ENCODE peak calls at places on chromosomes 2 and 18, in five cellular contexts. Q is SK-N-SH, C is GM12878, N is HepG2, J is IMR-90. I is an unnamed sample.

GRCh38 chr2:37389984-37390765 is 45.7 kb downstream of the QPCT start:
- DNase-seq in Q (no peak), C (peak), N (peak), J (peak), I (peak)

GRCh38 chr2:24658531-24659202 is 134.5 kb downstream of the PTRHD1 start:
- DNase-seq in N (no peak), C (no peak), J (no peak), Q (no peak), I (no peak)

GRCh38 chr2:102010767-102011351 is 19.1 kb downstream of the IL1R2 start:
- DNase-seq in C (no peak), J (no peak), Q (no peak), N (no peak), I (no peak)

GRCh38 chr2:24048662-24049484 is 668 bp upstream of the FKBP1B start:
- DNase-seq in N (no peak), J (no peak), C (no peak), Q (peak), I (no peak)

GRCh38 chr18:26971327-26971918 is 105.9 kb upstream of the AQP4 start:
- DNase-seq in N (no peak), Q (no peak), J (no peak), C (no peak), I (no peak)

GRCh38 chr2:175030380-175031271 is 25.4 kb upstream of the CHN1 start:
- DNase-seq in Q (peak), N (peak), C (no peak), J (peak), I (peak)

GRCh38 chr2:11411768-11412448 is 54.1 kb downstream of the E2F6 start:
- DNase-seq in C (no peak), J (peak), N (peak), Q (peak), I (peak)

GRCh38 chr2:229431331-229431954 is 160.4 kb upstream of the PID1 start:
- DNase-seq in C (no peak), Q (peak), N (peak), J (peak), I (peak)

GRCh38 chr2:58436842-58437241 is 195.7 kb upstream of the FANCL start:
- DNase-seq in J (no peak), Q (no peak), N (no peak), C (no peak), I (no peak)

GRCh38 chr2:122478108-122478507 is 722.7 kb downstream of the TSN start:
- DNase-seq in J (no peak), C (no peak), Q (no peak), N (no peak), I (no peak)

GRCh38 chr2:11239718-11240462 is 84.6 kb downstream of the SLC66A3 start:
- DNase-seq in C (no peak), N (peak), Q (no peak), J (peak), I (peak)

GRCh38 chr18:78664048-78664447 is 315.6 kb upstream of the SALL3 start:
- DNase-seq in C (no peak), J (no peak), Q (no peak), N (no peak), I (no peak)

GRCh38 chr2:189318761-189319160 is 122.5 kb upstream of the WDR75 start:
- DNase-seq in N (no peak), Q (peak), C (no peak), J (peak), I (no peak)

GRCh38 chr2:103176289-103176915 is 414.6 kb downstream of the TMEM182 start:
- DNase-seq in N (no peak), Q (no peak), C (no peak), J (no peak), I (no peak)

GRCh38 chr2:71042287-71042686 is 26.2 kb upstream of the NAGK start:
- DNase-seq in N (no peak), Q (no peak), C (no peak), J (no peak), I (no peak)

GRCh38 chr18:37754141-37754540 is 188.5 kb upstream of the CELF4 start:
- DNase-seq in N (no peak), Q (no peak), C (no peak), J (no peak), I (no peak)

GRCh38 chr2:146801886-146802285 is 1042.9 kb upstream of the ACVR2A start:
- DNase-seq in C (no peak), J (no peak), N (no peak), Q (no peak), I (no peak)

GRCh38 chr2:127424598-127425379 is 6.6 kb downstream of the PROC start:
- DNase-seq in C (no peak), J (no peak), Q (no peak), N (no peak), I (no peak)

GRCh38 chr18:37476182-37476581 is 89.4 kb downstream of the CELF4 start:
- DNase-seq in C (no peak), N (peak), Q (peak), J (peak), I (peak)

GRCh38 chr2:169734172-169734847 is 678 bp downstream of the KLHL23 start:
- DNase-seq in Q (peak), J (no peak), N (no peak), C (no peak), I (peak)

GRCh38 chr2:12428786-12429185 is 287.9 kb upstream of the TRIB2 start:
- DNase-seq in C (no peak), Q (no peak), J (peak), N (no peak), I (no peak)

GRCh38 chr2:12177052-12177994 is 430.9 kb downstream of the LPIN1 start:
- DNase-seq in C (peak), N (peak), Q (peak), J (peak), I (peak)

DNA sequence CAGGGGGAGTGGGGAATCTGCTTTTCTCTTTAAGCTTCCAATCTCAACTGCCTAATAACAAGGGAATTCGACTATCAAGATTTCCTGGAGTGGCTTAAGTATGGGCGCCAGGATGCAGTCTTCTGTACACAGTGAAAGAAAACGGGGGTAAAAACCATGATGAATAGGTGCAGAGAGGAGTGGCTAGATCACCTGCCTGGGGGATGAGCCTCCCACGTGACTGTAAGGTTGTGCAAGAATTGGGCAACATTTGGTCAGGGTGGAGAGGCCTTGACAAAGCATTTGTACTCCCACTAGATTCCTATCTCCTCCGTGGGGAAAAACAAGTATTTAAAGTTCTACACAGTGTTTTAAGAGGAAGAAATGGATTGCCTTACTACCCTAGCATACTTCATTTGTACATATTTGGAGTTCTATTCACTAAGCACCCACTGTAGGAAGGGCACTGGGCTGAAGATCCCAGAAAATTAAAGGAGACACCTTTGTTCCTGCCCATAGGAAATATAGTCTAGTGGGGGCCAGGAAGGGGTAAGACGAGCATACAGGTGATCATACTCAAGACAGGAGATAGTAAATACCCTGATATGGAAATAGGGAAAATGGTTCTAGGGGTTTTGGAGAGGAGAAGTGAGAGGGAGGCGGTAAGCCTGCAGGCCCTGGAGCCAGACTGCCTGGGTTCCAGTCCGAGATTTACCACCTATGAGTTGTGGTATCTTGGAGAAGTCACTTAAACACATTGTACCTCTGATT is 29.2 kb downstream of the EPAS1 start:
- DNase-seq in J (no peak), C (no peak), N (peak), Q (no peak), I (peak)
- TF ChIP-seq MXI1 in J (no peak), C (no peak), N (no peak), Q (no peak), I (no peak)

DNA sequence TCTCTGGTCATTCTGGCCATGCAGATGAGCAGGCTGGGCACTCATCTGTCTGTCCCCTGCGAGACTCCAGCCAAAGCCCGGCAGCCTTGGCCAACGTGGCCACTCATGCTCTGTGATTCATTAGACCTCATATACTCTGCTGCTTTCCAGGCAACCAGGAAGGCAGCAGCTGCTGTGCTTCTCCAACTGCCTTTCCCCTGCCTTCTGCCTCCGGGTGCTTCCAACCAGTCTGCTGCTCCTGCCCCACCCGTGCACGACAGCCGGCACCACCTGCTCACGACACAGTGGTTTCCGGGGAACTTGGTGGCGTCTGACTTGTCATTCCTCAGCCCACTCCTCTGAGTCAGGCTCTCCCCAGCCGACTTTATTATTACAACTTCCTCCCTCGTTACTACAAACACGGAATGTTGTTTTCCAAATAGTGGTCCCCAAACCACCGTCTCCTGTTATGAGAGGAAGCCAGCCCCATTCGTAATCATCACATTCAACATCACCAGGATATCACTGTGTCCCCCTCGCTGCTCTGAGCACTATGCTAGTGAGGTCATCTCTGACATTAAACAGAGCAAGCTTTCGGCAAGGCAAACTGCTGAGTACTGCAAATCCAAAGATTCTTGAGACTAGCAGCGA is 392.4 kb downstream of the ALK start:
- DNase-seq in C (no peak), Q (no peak), N (no peak), J (peak), I (no peak)
- TF ChIP-seq MXI1 in C (no peak), Q (no peak), N (no peak), J (no peak), I (no peak)

DNA sequence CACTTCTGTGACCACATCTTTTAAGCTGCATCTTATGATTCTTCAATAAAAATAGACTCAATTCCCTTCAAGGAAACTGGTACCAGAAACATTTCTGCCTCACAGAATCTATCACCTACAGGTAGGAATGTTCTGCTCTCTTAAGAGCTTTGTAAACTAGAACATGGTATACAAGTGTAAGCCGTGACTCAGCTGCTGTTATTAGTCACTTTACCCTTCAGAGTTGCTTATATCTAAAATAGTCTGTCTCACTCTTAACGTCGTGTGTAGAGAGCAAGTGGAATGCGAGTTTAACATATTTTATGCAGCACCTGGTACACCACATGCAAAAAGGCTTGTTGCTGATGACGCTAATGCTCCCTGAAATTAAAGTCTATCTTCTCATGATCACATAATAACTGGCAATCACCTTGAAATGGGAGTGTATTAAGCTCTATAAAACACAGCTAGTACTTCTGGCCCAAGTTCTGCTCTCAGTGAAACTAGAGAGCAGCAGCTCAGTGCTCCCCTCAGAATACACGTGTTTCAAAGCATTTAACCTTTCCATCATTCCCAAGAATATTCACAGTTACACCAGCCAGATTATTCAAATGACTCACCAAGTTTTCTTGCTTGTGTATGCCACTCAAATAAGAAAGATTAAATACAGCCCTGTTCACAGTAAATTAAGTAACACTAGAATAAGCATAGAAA is 420.0 kb downstream of the ZEB2 start:
- DNase-seq in Q (no peak), J (peak), N (no peak), C (no peak), I (no peak)
- TF ChIP-seq MXI1 in Q (no peak), J (no peak), N (no peak), C (no peak), I (no peak)

GRCh38 chr18:32258558-32259204 is 68.8 kb downstream of the MEP1B start:
- DNase-seq in J (no peak), N (no peak), C (no peak), Q (no peak), I (no peak)

GRCh38 chr18:32258148-32258547 is 68.3 kb downstream of the MEP1B start:
- DNase-seq in C (no peak), J (no peak), Q (no peak), N (peak), I (no peak)

GRCh38 chr18:32259553-32259952 is 69.7 kb downstream of the MEP1B start:
- DNase-seq in J (no peak), C (no peak), Q (no peak), N (no peak), I (no peak)

GRCh38 chr18:32262092-32262491 is 72.3 kb downstream of the MEP1B start:
- DNase-seq in C (no peak), J (no peak), N (no peak), Q (no peak), I (no peak)

GRCh38 chr18:32261003-32261402 is 71.2 kb downstream of the MEP1B start:
- DNase-seq in J (no peak), Q (no peak), N (no peak), C (no peak), I (peak)
- TF ChIP-seq MXI1 in J (no peak), Q (no peak), N (no peak), C (no peak), I (no peak)

DNA sequence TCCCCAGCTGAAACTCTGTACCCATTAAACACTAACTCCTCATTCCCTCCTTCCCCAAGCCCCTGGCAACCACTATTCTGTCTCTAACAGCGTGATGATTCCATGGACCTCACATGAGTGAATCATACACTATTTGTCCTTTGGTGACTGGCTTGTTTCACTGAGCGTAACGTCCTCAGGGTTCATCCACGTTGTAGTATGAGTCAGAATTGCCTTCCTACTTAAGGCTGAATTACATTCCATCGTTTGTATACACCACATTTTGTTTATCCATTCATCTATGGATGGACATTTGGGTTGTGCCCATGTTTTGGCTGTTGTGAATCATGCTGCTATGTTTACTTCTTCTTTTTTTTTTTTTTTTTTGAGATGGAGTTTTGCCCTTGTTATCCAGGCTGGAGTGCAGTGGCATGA is 19.6 kb upstream of the CABLES1 start:
- DNase-seq in N (peak), Q (no peak), J (peak), C (no peak), I (no peak)
- TF ChIP-seq MXI1 in N (no peak), Q (no peak), J (peak), C (no peak), I (no peak)

GRCh38 chr2:1617425-1618021 is 126.8 kb downstream of the PXDN start:
- DNase-seq in Q (no peak), N (no peak), J (no peak), C (no peak), I (no peak)
- TF ChIP-seq MXI1 in Q (no peak), N (no peak), J (no peak), C (no peak), I (no peak)

GRCh38 chr2:31253344-31254155 is 19.6 kb downstream of the EHD3 start:
- DNase-seq in N (no peak), C (no peak), Q (no peak), J (no peak), I (no peak)
- TF ChIP-seq MXI1 in N (no peak), C (no peak), Q (no peak), J (no peak), I (no peak)

DNA sequence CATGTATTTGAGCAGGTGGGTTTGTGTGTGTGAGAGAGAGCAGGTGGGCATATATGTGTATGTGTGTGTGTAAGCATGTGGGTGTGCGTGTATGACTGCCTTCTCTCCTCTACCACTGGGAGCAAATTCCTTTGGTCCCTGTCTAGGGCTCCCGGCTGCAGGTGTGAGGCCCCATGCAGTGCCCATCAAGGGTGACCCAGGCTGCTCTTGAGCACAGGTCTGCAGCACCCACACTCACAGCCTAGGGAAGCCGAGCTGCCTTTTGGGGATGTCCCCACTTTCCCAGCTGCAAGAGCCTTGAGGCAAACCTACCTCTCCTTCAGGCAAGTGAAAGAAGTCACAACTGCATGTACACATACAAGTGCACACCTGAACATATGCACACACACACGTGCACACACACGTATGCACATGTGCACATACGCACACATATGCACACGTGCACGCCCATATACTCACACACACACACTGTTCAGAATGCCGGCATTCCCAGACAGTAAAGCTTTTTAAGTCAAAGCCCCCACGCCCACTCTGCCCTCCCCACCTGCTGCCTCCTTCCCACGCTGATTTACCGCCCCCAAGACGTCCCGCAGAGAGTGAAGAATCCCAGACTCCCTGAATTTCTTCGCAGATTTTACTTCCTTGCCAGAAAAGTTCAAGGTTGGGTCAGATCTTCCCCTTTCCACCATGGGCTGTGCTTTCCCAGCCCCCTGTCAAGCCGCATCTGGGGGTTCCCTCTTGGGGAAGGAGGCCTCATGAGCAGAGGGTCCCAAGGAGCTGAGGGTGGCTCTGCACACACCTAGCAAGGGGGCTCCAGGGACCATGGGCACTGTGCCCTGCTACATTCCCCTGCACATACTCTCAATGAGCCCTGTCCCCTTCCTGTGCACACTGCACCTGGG is 170.7 kb downstream of the TWIST2 start:
- DNase-seq in N (no peak), C (no peak), Q (no peak), J (no peak), I (no peak)
- TF ChIP-seq MXI1 in N (no peak), C (no peak), Q (no peak), J (no peak), I (no peak)

DNA sequence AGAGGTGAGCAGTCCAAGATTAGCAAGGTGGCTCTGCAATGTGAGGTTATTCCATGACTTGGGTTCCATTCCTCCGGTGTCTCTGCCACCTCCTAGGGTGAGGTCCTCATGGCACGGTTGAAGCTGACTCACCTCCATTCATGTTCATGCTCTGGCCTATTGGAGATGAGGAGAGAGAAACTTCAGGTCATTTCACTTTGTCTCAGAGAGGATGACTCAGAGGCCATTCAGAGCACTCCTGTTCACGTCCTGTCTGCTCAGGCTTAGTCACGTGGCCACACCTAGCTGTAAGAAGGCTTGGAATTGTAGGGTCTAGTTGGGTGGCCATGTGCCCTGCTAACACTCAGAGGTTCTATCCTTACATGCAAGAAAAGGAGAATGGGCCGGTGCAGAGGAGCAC is 67.5 kb upstream of the MBOAT2 start:
- DNase-seq in N (peak), Q (no peak), J (peak), C (no peak), I (peak)
- TF ChIP-seq MXI1 in N (no peak), Q (no peak), J (no peak), C (no peak), I (no peak)